ENCODE peak calls at places on chromosomes 1 and 21, in seven cellular contexts. One of them, this sample, is unnamed.

GRCh38 chr1:29743264-29743663 is 506.9 kb downstream of the PTPRU start:
- DNase-seq in fibroblast of lung: no peak
- DNase-seq in pancreas: no peak
- DNase-seq in H1: no peak
- DNase-seq in colonic mucosa: no peak
- DNase-seq in spleen: no peak
- DNase-seq in astrocyte: no peak
- DNase-seq in this sample: no peak

GRCh38 chr1:150626150-150626549 is 3.3 kb downstream of the ENSA start:
- DNase-seq in fibroblast of lung: no peak
- DNase-seq in pancreas: no peak
- DNase-seq in H1: no peak
- DNase-seq in colonic mucosa: no peak
- DNase-seq in spleen: no peak
- DNase-seq in astrocyte: no peak
- DNase-seq in this sample: no peak

GRCh38 chr1:87305762-87306161 is 22.9 kb upstream of the LMO4 start:
- DNase-seq in fibroblast of lung: no peak
- DNase-seq in pancreas: no peak
- DNase-seq in H1: no peak
- DNase-seq in colonic mucosa: no peak
- DNase-seq in spleen: no peak
- DNase-seq in astrocyte: peak; percentile 6
- DNase-seq in this sample: no peak

GRCh38 chr21:29332461-29333354 is 34.0 kb downstream of the BACH1 start:
- DNase-seq in fibroblast of lung: peak; percentile 71
- DNase-seq in pancreas: no peak
- DNase-seq in H1: no peak
- DNase-seq in colonic mucosa: no peak
- DNase-seq in spleen: no peak
- DNase-seq in astrocyte: peak; percentile 76
- DNase-seq in this sample: no peak

GRCh38 chr1:246907472-246907871 is 24.3 kb downstream of the AHCTF1 start:
- DNase-seq in fibroblast of lung: peak; percentile 86
- DNase-seq in pancreas: peak; percentile 17
- DNase-seq in H1: no peak
- DNase-seq in colonic mucosa: peak; percentile 29
- DNase-seq in spleen: no peak
- DNase-seq in astrocyte: peak; percentile 55
- DNase-seq in this sample: no peak

GRCh38 chr1:17588048-17588781 is 48.7 kb downstream of the ARHGEF10L start:
- DNase-seq in fibroblast of lung: peak; percentile 68
- DNase-seq in pancreas: peak; percentile 91
- DNase-seq in H1: no peak
- DNase-seq in colonic mucosa: peak; percentile 95
- DNase-seq in spleen: no peak
- DNase-seq in astrocyte: peak; percentile 63
- DNase-seq in this sample: no peak

GRCh38 chr21:43767980-43768867 is 7.9 kb downstream of the CSTB start:
- DNase-seq in fibroblast of lung: peak; percentile 84
- DNase-seq in pancreas: no peak
- DNase-seq in H1: no peak
- DNase-seq in colonic mucosa: peak; percentile 76
- DNase-seq in spleen: no peak
- DNase-seq in astrocyte: peak; percentile 87
- DNase-seq in this sample: peak; percentile 26

GRCh38 chr1:245458234-245458633 is 303.4 kb downstream of the KIF26B start:
- DNase-seq in fibroblast of lung: no peak
- DNase-seq in pancreas: no peak
- DNase-seq in H1: no peak
- DNase-seq in colonic mucosa: no peak
- DNase-seq in spleen: no peak
- DNase-seq in astrocyte: no peak
- DNase-seq in this sample: no peak

GRCh38 chr21:45288441-45288841 is 746 bp upstream of the POFUT2 start:
- DNase-seq in fibroblast of lung: no peak
- DNase-seq in pancreas: no peak
- DNase-seq in H1: no peak
- DNase-seq in colonic mucosa: no peak
- DNase-seq in spleen: no peak
- DNase-seq in astrocyte: no peak
- DNase-seq in this sample: no peak

GRCh38 chr1:172298146-172298545 is 122.3 kb upstream of the C1orf105 start:
- DNase-seq in fibroblast of lung: no peak
- DNase-seq in pancreas: peak; percentile 39
- DNase-seq in H1: no peak
- DNase-seq in colonic mucosa: no peak
- DNase-seq in spleen: no peak
- DNase-seq in astrocyte: no peak
- DNase-seq in this sample: no peak

GRCh38 chr1:1085911-1086841 is 12.1 kb upstream of the RNF223 start:
- DNase-seq in fibroblast of lung: no peak
- DNase-seq in pancreas: no peak
- DNase-seq in H1: no peak
- DNase-seq in colonic mucosa: no peak
- DNase-seq in spleen: peak; percentile 62
- DNase-seq in astrocyte: no peak
- DNase-seq in this sample: no peak

GRCh38 chr1:62318320-62318755 is 896 bp downstream of the KANK4 start:
- DNase-seq in fibroblast of lung: no peak
- DNase-seq in pancreas: peak; percentile 55
- DNase-seq in H1: no peak
- DNase-seq in colonic mucosa: no peak
- DNase-seq in spleen: no peak
- DNase-seq in astrocyte: no peak
- DNase-seq in this sample: no peak

GRCh38 chr1:117981455-117982192 is 52.1 kb downstream of the WDR3 start:
- DNase-seq in fibroblast of lung: no peak
- DNase-seq in pancreas: no peak
- DNase-seq in H1: no peak
- DNase-seq in colonic mucosa: no peak
- DNase-seq in spleen: no peak
- DNase-seq in astrocyte: no peak
- DNase-seq in this sample: no peak

GRCh38 chr21:41183575-41183974 is 15.6 kb downstream of the BACE2 start:
- DNase-seq in fibroblast of lung: no peak
- DNase-seq in pancreas: no peak
- DNase-seq in H1: no peak
- DNase-seq in colonic mucosa: no peak
- DNase-seq in spleen: no peak
- DNase-seq in astrocyte: no peak
- DNase-seq in this sample: no peak

GRCh38 chr1:114353233-114353632 is 157.8 kb downstream of the TRIM33 start:
- DNase-seq in fibroblast of lung: peak; percentile 81
- DNase-seq in pancreas: peak; percentile 19
- DNase-seq in H1: no peak
- DNase-seq in colonic mucosa: no peak
- DNase-seq in spleen: no peak
- DNase-seq in astrocyte: peak; percentile 90
- DNase-seq in this sample: no peak

GRCh38 chr1:171718216-171718615 is 23.6 kb downstream of the VAMP4 start:
- DNase-seq in fibroblast of lung: no peak
- DNase-seq in pancreas: no peak
- DNase-seq in H1: no peak
- DNase-seq in colonic mucosa: no peak
- DNase-seq in spleen: no peak
- DNase-seq in astrocyte: no peak
- DNase-seq in this sample: no peak

GRCh38 chr1:92410706-92411105 is 76.0 kb downstream of the GFI1 start:
- DNase-seq in fibroblast of lung: no peak
- DNase-seq in pancreas: no peak
- DNase-seq in H1: no peak
- DNase-seq in colonic mucosa: peak; percentile 22
- DNase-seq in spleen: no peak
- DNase-seq in astrocyte: no peak
- DNase-seq in this sample: no peak

GRCh38 chr1:62688687-62689085 is 500 bp upstream of the DOCK7 start:
- DNase-seq in fibroblast of lung: peak; percentile 43
- DNase-seq in pancreas: no peak
- DNase-seq in H1: no peak
- DNase-seq in colonic mucosa: peak; percentile 32
- DNase-seq in spleen: no peak
- DNase-seq in astrocyte: peak; percentile 33
- DNase-seq in this sample: no peak

GRCh38 chr1:71298633-71299032 is 217.8 kb upstream of the ZRANB2 start:
- DNase-seq in fibroblast of lung: peak; percentile 36
- DNase-seq in pancreas: no peak
- DNase-seq in H1: no peak
- DNase-seq in colonic mucosa: no peak
- DNase-seq in spleen: no peak
- DNase-seq in astrocyte: no peak
- DNase-seq in this sample: no peak

GRCh38 chr1:64495878-64496277 is 25.9 kb downstream of the CACHD1 start:
- DNase-seq in fibroblast of lung: no peak
- DNase-seq in pancreas: no peak
- DNase-seq in H1: no peak
- DNase-seq in colonic mucosa: no peak
- DNase-seq in spleen: no peak
- DNase-seq in astrocyte: no peak
- DNase-seq in this sample: no peak

GRCh38 chr1:228781161-228781771 is 46.0 kb downstream of the RHOU start:
- DNase-seq in fibroblast of lung: peak; percentile 28
- DNase-seq in pancreas: no peak
- DNase-seq in H1: no peak
- DNase-seq in colonic mucosa: no peak
- DNase-seq in spleen: no peak
- DNase-seq in astrocyte: no peak
- DNase-seq in this sample: no peak

GRCh38 chr1:181134543-181135461 is 46.3 kb downstream of the IER5 start:
- DNase-seq in fibroblast of lung: peak; percentile 83
- DNase-seq in pancreas: peak; percentile 76
- DNase-seq in H1: no peak
- DNase-seq in colonic mucosa: peak; percentile 67
- DNase-seq in spleen: peak; percentile 85
- DNase-seq in astrocyte: peak; percentile 82
- DNase-seq in this sample: no peak

GRCh38 chr1:33140153-33141149 is 41.4 kb downstream of the TRIM62 start:
- DNase-seq in fibroblast of lung: no peak
- DNase-seq in pancreas: no peak
- DNase-seq in H1: no peak
- DNase-seq in colonic mucosa: no peak
- DNase-seq in spleen: no peak
- DNase-seq in astrocyte: no peak
- DNase-seq in this sample: no peak

GRCh38 chr1:179145521-179145920 is 63.7 kb downstream of the TOR3A start:
- DNase-seq in fibroblast of lung: no peak
- DNase-seq in pancreas: no peak
- DNase-seq in H1: no peak
- DNase-seq in colonic mucosa: no peak
- DNase-seq in spleen: no peak
- DNase-seq in astrocyte: no peak
- DNase-seq in this sample: no peak
- H3K27ac ChIP-seq in fibroblast of lung: no peak overlapping the region
- H3K27ac ChIP-seq in pancreas: no peak overlapping the region
- H3K27ac ChIP-seq in H1: no peak overlapping the region
- H3K27ac ChIP-seq in colonic mucosa: no peak overlapping the region
- H3K27ac ChIP-seq in spleen: no peak overlapping the region
- H3K27ac ChIP-seq in astrocyte: no peak overlapping the region
- H3K27ac ChIP-seq in this sample: no peak overlapping the region

GRCh38 chr1:10727703-10728348 is 68.6 kb downstream of the CASZ1 start:
- DNase-seq in fibroblast of lung: no peak
- DNase-seq in pancreas: peak; percentile 41
- DNase-seq in H1: no peak
- DNase-seq in colonic mucosa: no peak
- DNase-seq in spleen: no peak
- DNase-seq in astrocyte: no peak
- DNase-seq in this sample: no peak
- H3K27ac ChIP-seq in fibroblast of lung: no peak overlapping the region
- H3K27ac ChIP-seq in pancreas: peak overlapping the region; percentile 50
- H3K27ac ChIP-seq in H1: no peak overlapping the region
- H3K27ac ChIP-seq in colonic mucosa: no peak overlapping the region
- H3K27ac ChIP-seq in spleen: no peak overlapping the region
- H3K27ac ChIP-seq in astrocyte: no peak overlapping the region
- H3K27ac ChIP-seq in this sample: no peak overlapping the region

GRCh38 chr1:38994196-38994595 is 3.1 kb downstream of the AKIRIN1 start:
- DNase-seq in fibroblast of lung: no peak
- DNase-seq in pancreas: no peak
- DNase-seq in H1: no peak
- DNase-seq in colonic mucosa: no peak
- DNase-seq in spleen: no peak
- DNase-seq in astrocyte: no peak
- DNase-seq in this sample: no peak

GRCh38 chr1:38990746-38991637 is at the start of gene AKIRIN1:
- DNase-seq in fibroblast of lung: peak; percentile 96
- DNase-seq in pancreas: peak; percentile 99
- DNase-seq in H1: peak; percentile 89
- DNase-seq in colonic mucosa: peak; percentile 99
- DNase-seq in spleen: peak; percentile 100
- DNase-seq in astrocyte: peak; percentile 93
- DNase-seq in this sample: peak; percentile 87

GRCh38 chr1:38991638-38992449 is 768 bp downstream of the AKIRIN1 start:
- DNase-seq in fibroblast of lung: peak; percentile 31
- DNase-seq in pancreas: peak; percentile 30
- DNase-seq in H1: no peak
- DNase-seq in colonic mucosa: peak; percentile 53
- DNase-seq in spleen: peak; percentile 84
- DNase-seq in astrocyte: peak; percentile 16
- DNase-seq in this sample: peak; percentile 83

GRCh38 chr1:38990401-38990745 is 703 bp upstream of the AKIRIN1 start:
- DNase-seq in fibroblast of lung: peak; percentile 29
- DNase-seq in pancreas: no peak
- DNase-seq in H1: no peak
- DNase-seq in colonic mucosa: peak; percentile 27
- DNase-seq in spleen: no peak
- DNase-seq in astrocyte: peak; percentile 5
- DNase-seq in this sample: no peak

GRCh38 chr1:38992450-38993111 is 1.5 kb downstream of the AKIRIN1 start:
- DNase-seq in fibroblast of lung: no peak
- DNase-seq in pancreas: no peak
- DNase-seq in H1: no peak
- DNase-seq in colonic mucosa: no peak
- DNase-seq in spleen: no peak
- DNase-seq in astrocyte: no peak
- DNase-seq in this sample: no peak
- H3K27ac ChIP-seq in fibroblast of lung: peak overlapping the region; percentile 17
- H3K27ac ChIP-seq in pancreas: peak overlapping the region; percentile 84
- H3K27ac ChIP-seq in H1: peak overlapping the region; percentile 31
- H3K27ac ChIP-seq in colonic mucosa: peak overlapping the region; percentile 94
- H3K27ac ChIP-seq in spleen: peak overlapping the region; percentile 96
- H3K27ac ChIP-seq in astrocyte: peak overlapping the region; percentile 44
- H3K27ac ChIP-seq in this sample: peak overlapping the region; percentile 91

DNA sequence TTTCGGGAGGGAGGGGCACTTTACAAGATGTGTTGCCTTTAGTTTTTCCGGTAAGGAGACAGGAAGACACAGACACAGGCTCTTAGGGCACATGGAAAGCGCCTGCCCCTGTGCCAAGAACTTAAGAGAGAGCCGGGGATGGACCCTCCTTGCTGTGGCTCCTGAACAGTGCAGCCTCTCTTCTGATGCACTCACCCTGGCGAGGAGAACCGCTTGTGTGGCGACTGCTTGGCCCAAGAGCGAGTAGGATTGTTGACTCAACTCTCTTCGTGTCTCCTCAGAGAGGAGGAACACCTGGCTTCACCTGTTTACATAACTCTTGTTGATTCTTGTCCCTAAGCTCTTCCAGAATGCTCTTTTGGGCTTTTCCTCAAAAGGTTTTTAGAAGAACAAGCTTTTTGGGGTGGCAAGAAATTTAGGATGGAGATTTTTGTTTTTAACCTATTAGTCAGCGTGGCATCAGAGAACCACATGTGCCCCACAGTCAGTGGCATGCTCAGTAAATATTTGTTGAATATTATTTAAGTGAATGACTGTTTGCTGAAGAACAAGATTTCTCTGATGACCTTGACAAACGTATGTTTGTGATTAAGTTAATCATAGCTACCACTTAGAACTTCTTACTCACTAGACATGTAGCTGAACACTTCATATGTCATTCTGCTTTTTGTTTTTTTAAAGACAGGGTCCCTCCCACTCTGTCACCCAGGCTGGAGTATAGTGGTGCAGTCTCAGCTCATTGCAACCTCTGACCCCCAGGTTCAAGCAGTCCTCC is 60.6 kb downstream of the NFIA start:
- DNase-seq in fibroblast of lung: no peak
- DNase-seq in pancreas: no peak
- DNase-seq in H1: no peak
- DNase-seq in colonic mucosa: peak; percentile 55
- DNase-seq in spleen: no peak
- DNase-seq in astrocyte: no peak
- DNase-seq in this sample: no peak
- H3K27ac ChIP-seq in fibroblast of lung: no peak overlapping the region
- H3K27ac ChIP-seq in pancreas: peak overlapping the region; percentile 1
- H3K27ac ChIP-seq in H1: no peak overlapping the region
- H3K27ac ChIP-seq in colonic mucosa: peak overlapping the region; percentile 44
- H3K27ac ChIP-seq in spleen: no peak overlapping the region
- H3K27ac ChIP-seq in astrocyte: no peak overlapping the region
- H3K27ac ChIP-seq in this sample: no peak overlapping the region